ENCODE peak calls at places on chromosomes 5 and 9, in four cellular contexts. W is fibroblast of the aortic adventitia; F is stimulated activated CD8-positive, alpha-beta memory T cell treated with anti-CD3 and anti-CD28 coated beads, Interleukin-2, amount 100 ng/mL, for 1 hour; X is stomach. V is an unnamed sample.

GRCh38 chr9:18352716-18353115 is 121.2 kb upstream of the ADAMTSL1 start:
- DNase-seq in W (no peak), F (no peak), X (no peak), V (no peak)

GRCh38 chr5:141866111-141866510 is 12.1 kb downstream of the PCDH1 start:
- DNase-seq in W (no peak), F (no peak), X (peak), V (no peak)

GRCh38 chr5:124309241-124309977 is 437.0 kb downstream of the ZNF608 start:
- DNase-seq in W (no peak), F (no peak), X (no peak), V (no peak)

GRCh38 chr5:147485046-147485445 is 24.8 kb downstream of the DPYSL3 start:
- DNase-seq in W (peak), F (no peak), X (no peak), V (no peak)

GRCh38 chr5:76406014-76406413 is 2.9 kb downstream of the IQGAP2 start:
- DNase-seq in W (no peak), F (no peak), X (no peak), V (no peak)

GRCh38 chr9:97983524-97984187 is 515 bp downstream of the ANP32B start:
- DNase-seq in W (peak), F (peak), X (peak), V (peak)

GRCh38 chr5:124798890-124799289 is 52.5 kb upstream of the ZNF608 start:
- DNase-seq in W (no peak), F (no peak), X (no peak), V (no peak)

GRCh38 chr5:31235381-31235780 is 41.9 kb downstream of the CDH6 start:
- DNase-seq in W (no peak), F (no peak), X (no peak), V (no peak)